ENCODE peak calls at places on chromosome 9, in nine cellular contexts. K is neuronal stem cell; U is GF-D8; A is GM23248; Q is AG09309; B is kidney glomerular epithelial cell; I is aorta; J is T-helper 1 cell; Z is activated CD8-positive, alpha-beta memory T cell treated with anti-CD3 and anti-CD28 coated beads, Interleukin-2, amount 50 U/mL, for 48 hours. W is an unnamed sample.

GRCh38 chr9:107284636-107285035 is 1.6 kb downstream of the RAD23B start:
- DNase-seq in Z (no peak), Q (no peak), J (no peak), B (no peak), K (no peak), I (no peak), A (peak), U (no peak), W (no peak)

GRCh38 chr9:77997611-77998349 is 33.8 kb downstream of the GNAQ start:
- DNase-seq in Q (no peak), Z (no peak), J (no peak), B (peak), A (no peak), U (no peak), I (peak), K (no peak), W (no peak)

GRCh38 chr9:129273136-129273895 is 95.3 kb upstream of the IER5L start:
- DNase-seq in B (no peak), Z (peak), I (peak), U (no peak), K (no peak), A (no peak), Q (no peak), J (no peak), W (no peak)

GRCh38 chr9:4489562-4489918 is 728 bp upstream of the SLC1A1 start:
- DNase-seq in B (no peak), I (peak), J (no peak), Z (no peak), K (no peak), U (no peak), Q (no peak), A (peak), W (no peak)

GRCh38 chr9:77514886-77515711 is 133.0 kb downstream of the GNA14 start:
- DNase-seq in B (no peak), Q (peak), U (no peak), K (no peak), I (peak), A (peak), Z (no peak), J (no peak), W (no peak)

GRCh38 chr9:114968710-114969109 is 38.3 kb upstream of the TNFSF8 start:
- DNase-seq in I (no peak), J (no peak), A (peak), U (no peak), B (no peak), K (no peak), Z (no peak), Q (no peak), W (no peak)

GRCh38 chr9:19493174-19493811 is 84.5 kb downstream of the ACER2 start:
- DNase-seq in J (peak), I (peak), A (peak), Q (peak), U (no peak), B (peak), Z (peak), K (peak), W (peak)

GRCh38 chr9:135302329-135303279 is 177.0 kb upstream of the PPP1R26 start:
- DNase-seq in J (no peak), K (no peak), A (no peak), Q (no peak), I (no peak), U (no peak), Z (peak), B (no peak), W (no peak)

W was measured in AML-193.